ENCODE peak calls at places on chromosome 5, in four cellular contexts. C is neuronal stem cell, M is trophoblast cell, T is IMR-90. N is an unnamed sample. For H3K36me3, the result is how much of the 10 kb centered on the place peaks cover.

GRCh38 chr5:150045512-150045911 is 40.8 kb downstream of the CSF1R start:
- DNase-seq in C (no peak), M (no peak), T (no peak), N (peak)

GRCh38 chr5:172133359-172134029 is 54.5 kb downstream of the STK10 start:
- DNase-seq in C (no peak), M (peak), T (peak), N (peak)

GRCh38 chr5:95940758-95941682 is 20.6 kb downstream of the ELL2 start:
- DNase-seq in C (no peak), M (no peak), T (no peak), N (peak)

GRCh38 chr5:107840161-107840560 is 169.4 kb upstream of the EFNA5 start:
- DNase-seq in C (no peak), M (no peak), T (no peak), N (peak)

GRCh38 chr5:142006363-142007236 is 6.2 kb downstream of the GNPDA1 start:
- DNase-seq in C (no peak), M (peak), T (no peak), N (no peak)

GRCh38 chr5:169116961-169117461 is 183.9 kb downstream of the SLIT3 start:
- DNase-seq in C (no peak), M (no peak), T (no peak), N (peak)

GRCh38 chr5:99644822-99645221 is 716.0 kb upstream of the CHD1 start:
- DNase-seq in C (no peak), M (no peak), T (no peak), N (no peak)

GRCh38 chr5:95858023-95858461 is 35.5 kb upstream of the GLRX start:
- DNase-seq in C (no peak), M (peak), T (peak), N (no peak)

GRCh38 chr5:135018457-135018856 is 15.6 kb downstream of the PITX1 start:
- DNase-seq in C (no peak), M (no peak), T (no peak), N (no peak)

GRCh38 chr5:157275403-157275802 is 9.5 kb downstream of the CYFIP2 start:
- DNase-seq in C (no peak), M (no peak), T (no peak), N (no peak)

GRCh38 chr5:115579747-115580173 is 22.5 kb downstream of the TICAM2 start:
- DNase-seq in C (no peak), M (peak), T (no peak), N (no peak)

DNA sequence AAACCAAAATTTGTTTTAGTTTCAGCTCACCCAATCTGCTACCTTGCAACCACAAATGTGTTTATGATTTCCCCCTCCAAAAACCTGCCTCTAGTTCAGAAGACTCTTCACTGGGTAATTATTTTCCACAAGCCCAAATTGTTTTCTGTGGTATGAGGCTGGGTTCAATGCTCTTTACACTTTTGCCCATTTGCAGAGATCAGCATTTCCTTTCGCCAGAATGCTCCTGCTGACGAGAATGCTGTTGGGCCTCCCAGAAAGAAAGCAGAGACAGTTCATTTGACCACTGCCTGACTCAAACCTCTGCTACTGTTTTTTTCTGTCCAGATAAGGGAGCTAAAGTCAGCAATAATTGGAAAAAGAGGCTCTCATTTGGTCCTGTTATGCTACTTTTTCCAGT is 427.3 kb downstream of the PDE4D start:
- DNase-seq in C (no peak), M (no peak), T (no peak), N (peak)
- H3K36me3 ChIP-seq in C (under half), M (under half), T (under half), N (under half)

GRCh38 chr5:32317056-32317455 is 4.3 kb upstream of the MTMR12 start:
- DNase-seq in C (no peak), M (no peak), T (no peak), N (no peak)
- H2AK5ac ChIP-seq in C (peak), M (no peak), T (no peak), N (no peak)

GRCh38 chr5:54756301-54756700 is 229.1 kb downstream of the ESM1 start:
- DNase-seq in C (no peak), M (no peak), T (no peak), N (no peak)

GRCh38 chr5:54757541-54757940 is 227.9 kb downstream of the ESM1 start:
- DNase-seq in C (no peak), M (no peak), T (no peak), N (no peak)

GRCh38 chr5:54754878-54755277 is 230.5 kb downstream of the ESM1 start:
- DNase-seq in C (no peak), M (no peak), T (no peak), N (no peak)

GRCh38 chr5:54758038-54758437 is 227.4 kb downstream of the ESM1 start:
- DNase-seq in C (no peak), M (peak), T (peak), N (no peak)

DNA sequence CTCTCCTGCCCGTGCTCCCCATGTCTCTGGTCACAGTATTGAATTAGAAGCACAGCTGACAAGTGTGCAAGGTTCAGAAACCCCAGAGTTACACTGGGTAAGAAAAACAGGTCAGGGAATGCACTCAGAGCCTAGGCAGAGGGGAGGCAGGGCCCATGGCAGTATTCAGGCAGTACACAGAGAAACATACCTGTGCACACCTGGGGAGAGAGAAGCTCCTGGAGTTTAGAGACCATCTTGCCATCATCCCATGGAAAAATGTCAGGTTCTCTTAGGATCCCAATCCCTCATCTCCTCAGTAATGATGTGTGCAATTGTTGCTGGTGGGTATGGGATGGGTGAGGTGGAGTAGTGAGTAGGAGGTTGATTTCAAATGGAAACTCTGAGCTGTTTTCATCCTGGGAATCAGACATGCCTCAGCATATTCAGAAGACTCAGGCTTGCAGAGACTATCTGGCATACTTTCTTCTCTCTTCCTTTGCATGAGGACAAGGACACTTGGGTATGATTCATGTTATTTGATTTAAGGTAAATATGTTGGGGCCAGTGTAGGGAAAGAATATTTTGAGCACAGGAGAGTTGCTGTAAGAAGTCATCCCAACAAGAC is 228.5 kb downstream of the ESM1 start:
- DNase-seq in C (no peak), M (no peak), T (peak), N (no peak)
- H3K4ac ChIP-seq in C (no peak), M (no peak), T (peak), N (no peak)

DNA sequence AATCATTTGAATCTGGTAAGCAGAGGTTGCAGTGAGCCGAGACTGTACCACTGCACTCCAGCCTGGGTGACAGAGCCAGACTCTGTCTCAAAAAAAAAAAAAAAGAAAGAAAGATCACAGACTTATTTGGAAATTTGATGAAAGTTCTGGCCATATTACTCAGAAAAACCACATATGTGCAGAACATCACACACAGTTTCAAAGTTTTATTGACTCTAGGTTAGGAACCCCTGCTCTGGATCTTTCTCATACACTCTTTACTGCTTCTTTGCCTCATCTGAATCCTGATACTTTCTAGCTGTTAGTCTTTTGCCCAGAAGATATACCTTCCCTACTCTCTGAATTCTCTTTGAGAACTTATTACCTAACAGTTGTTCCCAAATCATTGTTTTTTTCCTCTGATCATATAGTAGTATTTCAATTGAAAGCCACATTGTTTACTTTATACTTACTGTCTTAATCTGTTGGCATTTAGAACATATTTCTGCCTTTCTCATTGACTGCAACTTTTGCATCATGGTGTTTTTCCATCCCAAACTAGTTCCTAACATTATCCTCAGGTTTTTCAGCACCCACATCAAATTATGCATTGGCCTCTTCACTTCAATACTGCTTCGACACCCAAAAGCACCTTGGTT is 68.7 kb downstream of the LNPEP start:
- DNase-seq in C (no peak), M (no peak), T (peak), N (no peak)
- H3K36me3 ChIP-seq in C (under half), M (under half), T (under half), N (under half)

N was measured in mesendoderm.